ENCODE peak calls at places on chromosomes 13 and 19, in seven cellular contexts. E is A549, M is ovary, O is SK-N-SH, N is upper lobe of left lung, A is suprapubic skin, P is H1. W is an unnamed sample.

GRCh38 chr13:49749852-49750251 is 42.6 kb downstream of the KPNA3 start:
- DNase-seq in M (no peak), A (no peak), O (no peak), N (no peak), E (no peak), P (no peak), W (no peak)

GRCh38 chr19:3049089-3049488 is 13.2 kb downstream of the TLE5 start:
- DNase-seq in E (no peak), N (no peak), M (no peak), P (no peak), A (no peak), O (no peak), W (no peak)

GRCh38 chr19:50602089-50602422 is 33.8 kb upstream of the LRRC4B start:
- DNase-seq in M (no peak), O (no peak), E (no peak), A (no peak), P (no peak), N (no peak), W (no peak)

GRCh38 chr19:19155495-19156219 is 14.4 kb downstream of the MEF2B start:
- DNase-seq in A (no peak), N (no peak), O (no peak), E (no peak), M (no peak), P (no peak), W (no peak)

GRCh38 chr19:19602713-19603320 is 15.7 kb downstream of the PBX4 start:
- DNase-seq in P (no peak), O (no peak), N (no peak), A (no peak), M (no peak), E (no peak), W (no peak)

GRCh38 chr19:13856530-13856929 is 20.4 kb upstream of the NANOS3 start:
- DNase-seq in A (no peak), O (no peak), P (no peak), E (no peak), N (no peak), M (no peak), W (no peak)

GRCh38 chr13:23678768-23679167 is 108.6 kb downstream of the TNFRSF19 start:
- DNase-seq in N (no peak), M (no peak), A (no peak), O (no peak), E (no peak), P (no peak), W (no peak)

GRCh38 chr19:47023448-47023794 is 3.8 kb downstream of the NPAS1 start:
- DNase-seq in P (no peak), N (no peak), A (no peak), E (no peak), O (no peak), M (no peak), W (no peak)

GRCh38 chr13:47708386-47708785 is 292.7 kb downstream of the SUCLA2 start:
- DNase-seq in P (no peak), N (no peak), O (no peak), M (no peak), E (peak; percentile 3), A (no peak), W (no peak)

GRCh38 chr19:49447485-49448431 is 3.9 kb downstream of the PIH1D1 start:
- DNase-seq in A (no peak), O (peak; percentile 73), M (peak; percentile 62), P (peak; percentile 92), N (no peak), E (peak; percentile 68), W (no peak)

GRCh38 chr13:94711561-94712286 is 621 bp downstream of the SOX21 start:
- DNase-seq in M (no peak), A (no peak), N (peak; percentile 84), P (no peak), O (peak; percentile 54), E (peak; percentile 47), W (no peak)

GRCh38 chr19:56671613-56671994 is at the start of gene ZNF835:
- DNase-seq in N (peak; percentile 98), O (peak; percentile 94), M (peak; percentile 93), P (peak; percentile 86), A (peak; percentile 91), E (no peak), W (peak; percentile 81)

GRCh38 chr19:54316746-54317107 is 3.8 kb upstream of the LILRA5 start:
- DNase-seq in P (peak; percentile 61), M (no peak), E (peak; percentile 48), O (no peak), N (no peak), A (peak; percentile 47), W (no peak)

GRCh38 chr19:54317965-54318240 is 4.9 kb upstream of the LILRA5 start:
- DNase-seq in O (no peak), P (no peak), E (no peak), A (peak; percentile 69), M (no peak), N (no peak), W (no peak)

GRCh38 chr19:54320271-54320670 is 7.3 kb upstream of the LILRA5 start:
- DNase-seq in M (no peak), A (peak; percentile 13), N (no peak), O (no peak), P (no peak), E (no peak), W (no peak)

GRCh38 chr19:54317108-54317964 is 4.4 kb upstream of the LILRA5 start:
- DNase-seq in O (no peak), M (no peak), P (no peak), E (no peak), N (no peak), A (peak; percentile 60), W (no peak)

GRCh38 chr19:54319049-54319448 is 6.1 kb upstream of the LILRA5 start:
- DNase-seq in P (no peak), N (no peak), E (no peak), M (no peak), O (no peak), A (no peak), W (no peak)
- H3K27ac ChIP-seq in P (no peak overlapping the region), N (peak overlapping the region; percentile 72), E (no peak overlapping the region), M (no peak overlapping the region), O (no peak overlapping the region), A (no peak overlapping the region), W (no peak overlapping the region)

GRCh38 chr13:74052402-74052928 is 81.7 kb downstream of the KLF12 start:
- DNase-seq in A (no peak), P (no peak), E (peak; percentile 12), M (no peak), O (no peak), N (no peak), W (no peak)

GRCh38 chr13:74046461-74046860 is 87.7 kb downstream of the KLF12 start:
- DNase-seq in P (no peak), E (no peak), A (no peak), M (no peak), O (no peak), N (no peak), W (no peak)

GRCh38 chr13:74045583-74045982 is 88.6 kb downstream of the KLF12 start:
- DNase-seq in A (no peak), N (no peak), O (no peak), E (no peak), P (no peak), M (no peak), W (no peak)

DNA sequence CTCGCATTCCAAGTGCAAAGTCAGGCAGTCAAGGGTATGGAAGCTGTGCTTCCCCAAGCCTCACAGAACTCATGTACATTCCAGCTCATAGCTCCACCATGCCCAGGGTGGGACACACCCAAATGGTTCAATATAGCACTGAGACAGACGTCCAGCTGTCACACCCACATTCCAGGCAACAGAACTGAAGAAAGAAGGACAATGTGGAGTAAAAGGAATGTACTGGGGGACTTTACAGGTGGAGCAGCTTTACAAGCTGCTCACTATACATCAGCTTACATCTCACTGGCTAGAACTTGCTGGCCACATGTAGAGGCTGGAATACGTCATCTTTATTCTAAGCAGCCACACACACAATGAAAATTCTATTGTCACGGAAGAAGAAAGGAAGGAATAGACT is 86.3 kb downstream of the KLF12 start:
- DNase-seq in M (no peak), O (no peak), N (no peak), E (peak; percentile 33), A (no peak), P (no peak), W (no peak)
- TF ChIP-seq EP300 in M (no peak), O (no peak), N (no peak), E (no peak), A (no peak), P (no peak), W (no peak)

GRCh38 chr19:42246869-42247630 is 4.6 kb upstream of the GSK3A start:
- DNase-seq in A (no peak), M (peak; percentile 52), E (peak; percentile 44), N (no peak), P (no peak), O (no peak), W (no peak)
- H3K27ac ChIP-seq in A (peak overlapping the region; percentile 7), M (peak overlapping the region; percentile 48), E (peak overlapping the region; percentile 90), N (peak overlapping the region; percentile 70), P (no peak overlapping the region), O (peak overlapping the region; percentile 61), W (peak overlapping the region; percentile 100)

GRCh38 chr13:52852444-52852843 is 4.0 kb upstream of the PCDH8 start:
- DNase-seq in O (peak; percentile 66), E (no peak), P (no peak), A (no peak), N (no peak), M (no peak), W (no peak)

GRCh38 chr13:52848455-52849190 is at the start of gene PCDH8:
- DNase-seq in A (no peak), E (no peak), O (peak; percentile 93), N (peak; percentile 81), P (peak; percentile 94), M (no peak), W (no peak)

GRCh38 chr13:52850396-52851152 is 2.1 kb upstream of the PCDH8 start:
- DNase-seq in P (peak; percentile 94), O (peak; percentile 71), E (peak; percentile 46), N (peak; percentile 90), A (no peak), M (peak; percentile 42), W (peak; percentile 47)

GRCh38 chr13:52849727-52850395 is 1.4 kb upstream of the PCDH8 start:
- DNase-seq in O (no peak), E (no peak), M (no peak), P (peak; percentile 55), N (peak; percentile 38), A (no peak), W (no peak)

DNA sequence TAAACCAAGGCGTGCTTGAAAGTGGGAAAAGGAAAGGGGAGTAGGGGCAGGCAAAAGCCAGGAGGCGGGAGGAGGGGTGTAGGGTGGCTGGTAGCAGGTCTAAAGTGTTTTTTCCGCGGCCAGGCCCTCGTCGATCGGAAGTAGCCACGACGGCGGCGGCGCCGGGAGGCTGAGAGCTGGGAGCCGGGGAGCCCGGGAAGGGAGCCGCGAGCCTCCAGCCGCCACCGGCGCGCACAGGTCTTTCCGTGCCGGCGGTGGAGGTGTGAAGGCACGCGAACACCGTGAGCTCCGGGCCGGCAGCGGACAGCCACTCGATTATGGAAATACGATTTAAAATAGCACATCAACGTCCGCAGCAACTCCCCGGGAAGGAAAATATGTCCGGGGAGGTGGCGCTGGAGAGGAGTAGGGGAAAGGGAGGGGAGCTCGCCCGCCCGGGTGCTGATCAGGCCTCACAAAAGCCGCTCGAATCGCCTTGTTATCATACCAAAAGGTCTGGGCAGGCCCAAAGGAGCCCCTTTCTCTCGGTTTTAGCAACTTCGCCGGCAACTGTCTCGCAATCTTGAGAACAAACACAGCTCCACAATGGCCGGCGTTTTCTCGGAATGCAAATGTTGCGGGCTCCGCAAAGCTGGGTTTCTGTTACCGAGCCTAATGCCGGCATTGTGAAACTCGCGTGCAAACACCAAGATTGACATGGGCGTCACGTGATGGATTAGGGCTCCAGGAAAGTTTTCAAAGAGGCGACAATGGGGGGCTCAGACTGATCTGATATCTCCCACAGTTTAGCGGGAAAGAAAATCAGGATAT is 2.9 kb upstream of the PCDH8 start:
- DNase-seq in A (no peak), N (peak; percentile 88), P (peak; percentile 77), M (no peak), E (no peak), O (peak; percentile 68), W (no peak)
- TF ChIP-seq EP300 in A (no peak), N (no peak), P (peak; percentile 58), M (no peak), E (no peak), O (no peak), W (no peak)

W was measured in tibial nerve.